ENCODE peak calls at places on chromosomes 3 and 15, in ten cellular contexts. One of them, this sample, is unnamed.

GRCh38 chr15:52112203-52112750 is 298 bp downstream of the BCL2L10 start:
- DNase-seq in CD4-positive, alpha-beta T cell: peak
- DNase-seq in GM06990: peak
- DNase-seq in AG04450: no peak
- DNase-seq in AG10803: no peak
- DNase-seq in tibial artery: no peak
- DNase-seq in HFFc6: no peak
- DNase-seq in K562: no peak
- DNase-seq in testis: peak
- DNase-seq in uterus: no peak
- DNase-seq in this sample: peak

GRCh38 chr15:90000175-90000923 is 775 bp upstream of the ZNF710 start:
- DNase-seq in CD4-positive, alpha-beta T cell: no peak
- DNase-seq in GM06990: peak
- DNase-seq in AG04450: no peak
- DNase-seq in AG10803: peak
- DNase-seq in tibial artery: peak
- DNase-seq in HFFc6: peak
- DNase-seq in K562: peak
- DNase-seq in testis: peak
- DNase-seq in uterus: peak
- DNase-seq in this sample: peak

GRCh38 chr3:55165278-55165677 is 237.4 kb upstream of the LRTM1 start:
- DNase-seq in CD4-positive, alpha-beta T cell: no peak
- DNase-seq in GM06990: no peak
- DNase-seq in AG04450: no peak
- DNase-seq in AG10803: peak
- DNase-seq in tibial artery: no peak
- DNase-seq in HFFc6: no peak
- DNase-seq in K562: no peak
- DNase-seq in testis: no peak
- DNase-seq in uterus: no peak
- DNase-seq in this sample: no peak

GRCh38 chr3:181292984-181293383 is 303.4 kb upstream of the DNAJC19 start:
- DNase-seq in CD4-positive, alpha-beta T cell: no peak
- DNase-seq in GM06990: peak
- DNase-seq in AG04450: no peak
- DNase-seq in AG10803: no peak
- DNase-seq in tibial artery: no peak
- DNase-seq in HFFc6: no peak
- DNase-seq in K562: no peak
- DNase-seq in testis: no peak
- DNase-seq in uterus: no peak
- DNase-seq in this sample: no peak

GRCh38 chr15:38414351-38414750 is 39.6 kb upstream of the FAM98B start:
- DNase-seq in CD4-positive, alpha-beta T cell: no peak
- DNase-seq in GM06990: no peak
- DNase-seq in AG04450: peak
- DNase-seq in AG10803: peak
- DNase-seq in tibial artery: peak
- DNase-seq in HFFc6: peak
- DNase-seq in K562: peak
- DNase-seq in testis: peak
- DNase-seq in uterus: peak
- DNase-seq in this sample: peak

GRCh38 chr3:139979991-139980390 is 45.0 kb downstream of the CLSTN2 start:
- DNase-seq in CD4-positive, alpha-beta T cell: no peak
- DNase-seq in GM06990: no peak
- DNase-seq in AG04450: no peak
- DNase-seq in AG10803: no peak
- DNase-seq in tibial artery: no peak
- DNase-seq in HFFc6: no peak
- DNase-seq in K562: no peak
- DNase-seq in testis: no peak
- DNase-seq in uterus: no peak
- DNase-seq in this sample: no peak

GRCh38 chr3:129892486-129892856 is 1.0 kb downstream of the TMCC1 start:
- DNase-seq in CD4-positive, alpha-beta T cell: no peak
- DNase-seq in GM06990: no peak
- DNase-seq in AG04450: no peak
- DNase-seq in AG10803: no peak
- DNase-seq in tibial artery: no peak
- DNase-seq in HFFc6: no peak
- DNase-seq in K562: no peak
- DNase-seq in testis: peak
- DNase-seq in uterus: no peak
- DNase-seq in this sample: no peak

GRCh38 chr3:142337994-142338393 is 109.8 kb downstream of the XRN1 start:
- DNase-seq in CD4-positive, alpha-beta T cell: no peak
- DNase-seq in GM06990: no peak
- DNase-seq in AG04450: no peak
- DNase-seq in AG10803: no peak
- DNase-seq in tibial artery: no peak
- DNase-seq in HFFc6: no peak
- DNase-seq in K562: no peak
- DNase-seq in testis: no peak
- DNase-seq in uterus: no peak
- DNase-seq in this sample: no peak

GRCh38 chr3:194035406-194036138 is 100.4 kb upstream of the HES1 start:
- DNase-seq in CD4-positive, alpha-beta T cell: no peak
- DNase-seq in GM06990: no peak
- DNase-seq in AG04450: no peak
- DNase-seq in AG10803: no peak
- DNase-seq in tibial artery: no peak
- DNase-seq in HFFc6: no peak
- DNase-seq in K562: no peak
- DNase-seq in testis: no peak
- DNase-seq in uterus: no peak
- DNase-seq in this sample: no peak

GRCh38 chr3:55452886-55453285 is 34.2 kb downstream of the WNT5A start:
- DNase-seq in CD4-positive, alpha-beta T cell: no peak
- DNase-seq in GM06990: no peak
- DNase-seq in AG04450: no peak
- DNase-seq in AG10803: no peak
- DNase-seq in tibial artery: no peak
- DNase-seq in HFFc6: no peak
- DNase-seq in K562: no peak
- DNase-seq in testis: no peak
- DNase-seq in uterus: no peak
- DNase-seq in this sample: no peak

GRCh38 chr3:55339390-55339789 is 147.7 kb downstream of the WNT5A start:
- DNase-seq in CD4-positive, alpha-beta T cell: no peak
- DNase-seq in GM06990: no peak
- DNase-seq in AG04450: no peak
- DNase-seq in AG10803: no peak
- DNase-seq in tibial artery: no peak
- DNase-seq in HFFc6: no peak
- DNase-seq in K562: no peak
- DNase-seq in testis: no peak
- DNase-seq in uterus: no peak
- DNase-seq in this sample: no peak

GRCh38 chr3:124747111-124747981 is 17.1 kb downstream of the UMPS start:
- DNase-seq in CD4-positive, alpha-beta T cell: no peak
- DNase-seq in GM06990: no peak
- DNase-seq in AG04450: no peak
- DNase-seq in AG10803: no peak
- DNase-seq in tibial artery: no peak
- DNase-seq in HFFc6: no peak
- DNase-seq in K562: no peak
- DNase-seq in testis: no peak
- DNase-seq in uterus: no peak
- DNase-seq in this sample: no peak

GRCh38 chr3:129837057-129837631 is 56.4 kb downstream of the TMCC1 start:
- DNase-seq in CD4-positive, alpha-beta T cell: no peak
- DNase-seq in GM06990: no peak
- DNase-seq in AG04450: no peak
- DNase-seq in AG10803: no peak
- DNase-seq in tibial artery: no peak
- DNase-seq in HFFc6: no peak
- DNase-seq in K562: no peak
- DNase-seq in testis: no peak
- DNase-seq in uterus: no peak
- DNase-seq in this sample: no peak

GRCh38 chr3:195100903-195101591 is 169.9 kb downstream of the XXYLT1 start:
- DNase-seq in CD4-positive, alpha-beta T cell: no peak
- DNase-seq in GM06990: peak
- DNase-seq in AG04450: no peak
- DNase-seq in AG10803: peak
- DNase-seq in tibial artery: peak
- DNase-seq in HFFc6: no peak
- DNase-seq in K562: no peak
- DNase-seq in testis: no peak
- DNase-seq in uterus: no peak
- DNase-seq in this sample: peak

GRCh38 chr3:151896662-151897012 is 23.2 kb downstream of the SUCNR1 start:
- DNase-seq in CD4-positive, alpha-beta T cell: no peak
- DNase-seq in GM06990: no peak
- DNase-seq in AG04450: no peak
- DNase-seq in AG10803: no peak
- DNase-seq in tibial artery: no peak
- DNase-seq in HFFc6: no peak
- DNase-seq in K562: no peak
- DNase-seq in testis: no peak
- DNase-seq in uterus: no peak
- DNase-seq in this sample: peak

GRCh38 chr3:59698091-59698490 is 648.3 kb upstream of the CFAP20DC start:
- DNase-seq in CD4-positive, alpha-beta T cell: no peak
- DNase-seq in GM06990: no peak
- DNase-seq in AG04450: no peak
- DNase-seq in AG10803: no peak
- DNase-seq in tibial artery: no peak
- DNase-seq in HFFc6: no peak
- DNase-seq in K562: no peak
- DNase-seq in testis: no peak
- DNase-seq in uterus: no peak
- DNase-seq in this sample: no peak

GRCh38 chr15:49927462-49927861 is 191.6 kb downstream of the ATP8B4 start:
- DNase-seq in CD4-positive, alpha-beta T cell: no peak
- DNase-seq in GM06990: no peak
- DNase-seq in AG04450: peak
- DNase-seq in AG10803: peak
- DNase-seq in tibial artery: no peak
- DNase-seq in HFFc6: peak
- DNase-seq in K562: no peak
- DNase-seq in testis: no peak
- DNase-seq in uterus: no peak
- DNase-seq in this sample: no peak

GRCh38 chr15:62972814-62973213 is 69.7 kb upstream of the TPM1 start:
- DNase-seq in CD4-positive, alpha-beta T cell: no peak
- DNase-seq in GM06990: no peak
- DNase-seq in AG04450: peak
- DNase-seq in AG10803: peak
- DNase-seq in tibial artery: no peak
- DNase-seq in HFFc6: peak
- DNase-seq in K562: no peak
- DNase-seq in testis: no peak
- DNase-seq in uterus: no peak
- DNase-seq in this sample: no peak

GRCh38 chr3:62479276-62479675 is 105.9 kb upstream of the FEZF2 start:
- DNase-seq in CD4-positive, alpha-beta T cell: no peak
- DNase-seq in GM06990: no peak
- DNase-seq in AG04450: no peak
- DNase-seq in AG10803: no peak
- DNase-seq in tibial artery: no peak
- DNase-seq in HFFc6: no peak
- DNase-seq in K562: no peak
- DNase-seq in testis: no peak
- DNase-seq in uterus: no peak
- DNase-seq in this sample: no peak
- TF ChIP-seq CTCF in CD4-positive, alpha-beta T cell: no peak
- TF ChIP-seq CTCF in GM06990: no peak
- TF ChIP-seq CTCF in AG04450: no peak
- TF ChIP-seq CTCF in AG10803: no peak
- TF ChIP-seq CTCF in tibial artery: no peak
- TF ChIP-seq CTCF in HFFc6: no peak
- TF ChIP-seq CTCF in K562: no peak
- TF ChIP-seq CTCF in testis: no peak
- TF ChIP-seq CTCF in uterus: no peak
- TF ChIP-seq CTCF in this sample: no peak

DNA sequence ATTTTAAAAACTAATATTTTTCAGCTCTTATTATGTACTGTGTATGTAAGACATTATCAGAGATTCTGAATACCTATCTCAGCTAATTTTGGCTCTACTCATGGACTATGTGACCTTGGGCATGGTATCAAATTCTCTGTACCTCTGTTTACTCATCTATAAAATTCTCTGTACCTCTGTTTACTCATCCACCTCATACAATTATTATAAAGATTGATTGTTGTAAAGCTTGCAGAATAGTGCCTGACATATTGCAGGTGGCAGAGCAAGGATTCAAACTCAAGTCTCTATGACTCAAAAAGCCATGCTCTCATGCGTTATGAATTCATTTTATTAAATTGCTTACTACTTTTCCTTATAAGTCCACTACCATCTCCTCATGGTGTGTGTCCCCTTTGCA is 151.9 kb upstream of the ARL6 start:
- DNase-seq in CD4-positive, alpha-beta T cell: no peak
- DNase-seq in GM06990: no peak
- DNase-seq in AG04450: no peak
- DNase-seq in AG10803: no peak
- DNase-seq in tibial artery: no peak
- DNase-seq in HFFc6: no peak
- DNase-seq in K562: no peak
- DNase-seq in testis: no peak
- DNase-seq in uterus: no peak
- DNase-seq in this sample: no peak
- TF ChIP-seq CTCF in CD4-positive, alpha-beta T cell: no peak
- TF ChIP-seq CTCF in GM06990: no peak
- TF ChIP-seq CTCF in AG04450: no peak
- TF ChIP-seq CTCF in AG10803: no peak
- TF ChIP-seq CTCF in tibial artery: no peak
- TF ChIP-seq CTCF in HFFc6: no peak
- TF ChIP-seq CTCF in K562: no peak
- TF ChIP-seq CTCF in testis: no peak
- TF ChIP-seq CTCF in uterus: no peak
- TF ChIP-seq CTCF in this sample: no peak

GRCh38 chr15:60079210-60079609 is 75.1 kb downstream of the FOXB1 start:
- DNase-seq in CD4-positive, alpha-beta T cell: no peak
- DNase-seq in GM06990: peak
- DNase-seq in AG04450: no peak
- DNase-seq in AG10803: no peak
- DNase-seq in tibial artery: no peak
- DNase-seq in HFFc6: no peak
- DNase-seq in K562: no peak
- DNase-seq in testis: no peak
- DNase-seq in uterus: no peak
- DNase-seq in this sample: no peak
- TF ChIP-seq CTCF in CD4-positive, alpha-beta T cell: no peak
- TF ChIP-seq CTCF in GM06990: peak
- TF ChIP-seq CTCF in AG04450: peak
- TF ChIP-seq CTCF in AG10803: peak
- TF ChIP-seq CTCF in tibial artery: no peak
- TF ChIP-seq CTCF in HFFc6: peak
- TF ChIP-seq CTCF in K562: no peak
- TF ChIP-seq CTCF in testis: peak
- TF ChIP-seq CTCF in uterus: no peak
- TF ChIP-seq CTCF in this sample: peak

DNA sequence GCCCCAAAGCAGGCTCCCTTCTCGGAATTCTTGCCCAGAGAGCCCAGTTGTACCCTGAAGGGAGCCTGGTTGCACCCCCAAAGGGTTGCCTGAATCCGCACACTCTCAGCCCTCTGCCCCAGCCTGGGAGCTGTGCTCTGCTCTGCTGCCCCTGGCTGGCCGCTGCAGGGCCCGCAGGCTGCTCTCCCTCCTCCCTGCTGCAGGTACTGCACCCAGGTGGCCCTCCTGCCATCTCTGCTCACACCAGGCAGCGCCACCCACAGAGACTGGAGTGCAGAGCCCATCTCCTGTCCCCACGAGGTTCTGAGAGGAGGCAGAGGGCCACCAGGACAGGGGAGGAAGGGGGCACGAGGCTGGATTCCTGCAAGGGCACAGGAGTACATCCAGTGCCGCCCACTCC is 134.2 kb upstream of the NSMCE3 start:
- DNase-seq in CD4-positive, alpha-beta T cell: no peak
- DNase-seq in GM06990: peak
- DNase-seq in AG04450: no peak
- DNase-seq in AG10803: no peak
- DNase-seq in tibial artery: no peak
- DNase-seq in HFFc6: no peak
- DNase-seq in K562: no peak
- DNase-seq in testis: no peak
- DNase-seq in uterus: no peak
- DNase-seq in this sample: no peak
- TF ChIP-seq CTCF in CD4-positive, alpha-beta T cell: no peak
- TF ChIP-seq CTCF in GM06990: no peak
- TF ChIP-seq CTCF in AG04450: no peak
- TF ChIP-seq CTCF in AG10803: no peak
- TF ChIP-seq CTCF in tibial artery: no peak
- TF ChIP-seq CTCF in HFFc6: no peak
- TF ChIP-seq CTCF in K562: no peak
- TF ChIP-seq CTCF in testis: no peak
- TF ChIP-seq CTCF in uterus: no peak
- TF ChIP-seq CTCF in this sample: no peak

This sample was measured in osteoblast.